ENCODE peak calls at places on chromosomes 7 and 10, in nine cellular contexts. F is gastrocnemius medialis, L is ovary, H is esophagus squamous epithelium, D is spleen, I is erythroblast, J is H54, Y is body of pancreas, T is A549. O is an unnamed sample.

GRCh38 chr10:63711866-63712716 is 190.9 kb downstream of the REEP3 start:
- DNase-seq in F (peak), L (peak), H (peak), D (no peak), I (peak), J (peak), Y (peak), T (peak), O (peak)

GRCh38 chr7:149873968-149874643 is at the start of gene ATP6V0E2:
- DNase-seq in F (no peak), L (no peak), H (no peak), D (no peak), I (no peak), J (peak), Y (no peak), T (no peak), O (no peak)

GRCh38 chr7:918441-919113 is 35.9 kb downstream of the ADAP1 start:
- DNase-seq in F (no peak), L (peak), H (no peak), D (peak), I (no peak), J (no peak), Y (peak), T (no peak), O (no peak)

GRCh38 chr7:15084368-15084767 is 181.8 kb upstream of the DGKB start:
- DNase-seq in F (no peak), L (no peak), H (no peak), D (no peak), I (no peak), J (no peak), Y (no peak), T (no peak), O (no peak)

GRCh38 chr10:15121707-15122106 is 24.6 kb downstream of the RPP38 start:
- DNase-seq in F (no peak), L (no peak), H (no peak), D (no peak), I (no peak), J (no peak), Y (no peak), T (no peak), O (no peak)

GRCh38 chr10:67923551-67923950 is 39.1 kb downstream of the SIRT1 start:
- DNase-seq in F (no peak), L (no peak), H (no peak), D (no peak), I (no peak), J (no peak), Y (no peak), T (no peak), O (no peak)

GRCh38 chr10:99930731-99931550 is 78.8 kb downstream of the DNMBP start:
- DNase-seq in F (no peak), L (no peak), H (no peak), D (no peak), I (no peak), J (no peak), Y (peak), T (peak), O (no peak)

GRCh38 chr10:126387931-126388911 is at the start of gene ADAM12:
- DNase-seq in F (no peak), L (peak), H (no peak), D (no peak), I (no peak), J (no peak), Y (peak), T (peak), O (peak)

GRCh38 chr10:126972622-126973414 is 67.6 kb downstream of the DOCK1 start:
- DNase-seq in F (no peak), L (no peak), H (no peak), D (no peak), I (no peak), J (peak), Y (peak), T (peak), O (peak)

GRCh38 chr10:78041170-78042057 is 7.8 kb downstream of the RPS24 start:
- DNase-seq in F (no peak), L (no peak), H (no peak), D (no peak), I (peak), J (no peak), Y (no peak), T (no peak), O (no peak)
- TF ChIP-seq POLR2A in F (no peak), L (no peak), H (no peak), D (no peak), I (peak), J (no peak), Y (no peak), T (no peak), O (peak)

GRCh38 chr7:124930173-124930623 is 573 bp upstream of the POT1 start:
- DNase-seq in F (no peak), L (no peak), H (no peak), D (no peak), I (no peak), J (no peak), Y (no peak), T (no peak), O (no peak)

GRCh38 chr7:124930655-124931597 is 1.3 kb upstream of the POT1 start:
- DNase-seq in F (no peak), L (no peak), H (no peak), D (peak), I (no peak), J (no peak), Y (no peak), T (no peak), O (no peak)

GRCh38 chr7:124924906-124925305 is 4.7 kb downstream of the POT1 start:
- DNase-seq in F (no peak), L (no peak), H (no peak), D (no peak), I (no peak), J (no peak), Y (no peak), T (no peak), O (no peak)

GRCh38 chr7:124929467-124930172 is at the start of gene POT1:
- DNase-seq in F (peak), L (peak), H (peak), D (peak), I (peak), J (peak), Y (peak), T (peak), O (peak)
- TF ChIP-seq POLR2A in F (peak), L (peak), H (no peak), D (no peak), I (peak), J (peak), Y (peak), T (peak), O (peak)

GRCh38 chr7:30134523-30135270 is at the start of gene MTURN:
- DNase-seq in F (peak), L (peak), H (no peak), D (peak), I (peak), J (peak), Y (peak), T (peak), O (peak)
- TF ChIP-seq POLR2A in F (peak), L (no peak), H (no peak), D (peak), I (peak), J (peak), Y (peak), T (no peak), O (no peak)

GRCh38 chr10:71850021-71850744 is 868 bp downstream of the PSAP start:
- DNase-seq in F (no peak), L (no peak), H (no peak), D (peak), I (peak), J (no peak), Y (no peak), T (no peak), O (no peak)

GRCh38 chr10:71849461-71849908 is 1.6 kb downstream of the PSAP start:
- DNase-seq in F (no peak), L (no peak), H (no peak), D (peak), I (no peak), J (no peak), Y (no peak), T (no peak), O (no peak)

GRCh38 chr10:71848325-71849277 is 2.5 kb downstream of the PSAP start:
- DNase-seq in F (no peak), L (no peak), H (no peak), D (peak), I (no peak), J (no peak), Y (no peak), T (no peak), O (peak)

GRCh38 chr10:71852335-71852937 is 1.4 kb upstream of the PSAP start:
- DNase-seq in F (no peak), L (no peak), H (no peak), D (peak), I (peak), J (no peak), Y (no peak), T (no peak), O (no peak)

DNA sequence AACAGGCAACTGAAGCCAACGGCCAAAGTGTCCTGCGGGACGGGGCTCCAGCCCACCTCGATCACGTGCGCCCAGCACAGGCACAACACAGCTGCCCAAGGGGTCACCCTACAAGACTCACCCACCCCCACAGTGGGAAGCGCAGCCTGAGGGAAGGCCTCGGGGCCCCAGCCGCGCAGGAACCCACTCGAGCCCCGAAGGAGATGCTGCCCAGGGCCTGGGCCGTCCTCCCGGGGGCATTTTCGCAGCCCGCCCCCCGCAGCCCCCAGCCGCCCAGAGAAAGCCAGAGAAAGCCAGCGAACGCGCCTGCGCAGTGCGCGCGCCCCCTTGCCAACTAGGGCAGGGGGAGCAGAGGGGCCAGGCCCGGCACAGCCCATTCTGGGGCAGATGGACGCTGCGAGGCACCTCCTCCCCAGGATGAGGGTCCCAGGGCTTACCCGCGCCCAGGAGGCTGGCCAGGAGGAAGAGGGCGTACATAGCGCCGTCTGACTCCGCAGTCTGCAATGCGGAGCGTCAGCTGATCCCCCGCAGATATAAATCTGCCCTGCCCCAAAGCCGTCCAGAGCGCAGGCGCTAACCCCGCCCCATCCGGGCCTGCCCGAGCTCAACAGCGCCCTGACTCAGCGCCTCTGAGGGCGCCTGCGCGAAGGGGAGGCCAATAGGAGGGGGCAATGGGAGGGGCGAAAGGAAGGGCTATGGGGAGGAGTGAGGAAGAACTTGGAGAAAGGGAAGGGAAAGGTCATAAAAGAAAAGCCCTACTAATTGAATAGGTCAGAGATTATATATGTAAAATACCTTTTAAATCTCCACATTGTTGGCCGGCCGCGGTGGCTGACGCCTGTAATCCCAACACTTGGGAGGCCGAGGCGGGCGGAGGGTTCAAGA is at the start of gene PSAP:
- DNase-seq in F (peak), L (peak), H (peak), D (peak), I (peak), J (peak), Y (peak), T (peak), O (peak)
- TF ChIP-seq POLR2A in F (peak), L (peak), H (no peak), D (peak), I (peak), J (peak), Y (peak), T (peak), O (peak)